ENCODE peak calls at places on chromosome 21, in nine cellular contexts. U is hepatocyte, Z is GM23338, K is OCI-LY7, Q is SK-N-SH, X is neural progenitor cell, H is GM23248, L is MM.1S, T is HCT116. P is an unnamed sample.

GRCh38 chr21:16942703-16943102 is 570.1 kb upstream of the CXADR start:
- DNase-seq in U (peak), Z (peak), K (no peak), Q (peak), X (peak), H (peak), L (peak), T (no peak), P (peak)

GRCh38 chr21:39561128-39561527 is 51.6 kb upstream of the B3GALT5 start:
- DNase-seq in U (peak), Z (no peak), K (no peak), Q (no peak), X (no peak), H (no peak), L (no peak), T (no peak), P (no peak)

GRCh38 chr21:46124926-46125845 is 27.3 kb downstream of the COL6A2 start:
- DNase-seq in U (no peak), Z (no peak), K (no peak), Q (peak), X (no peak), H (no peak), L (no peak), T (no peak), P (no peak)

GRCh38 chr21:32372755-32373154 is 20.1 kb downstream of the URB1 start:
- DNase-seq in U (no peak), Z (no peak), K (no peak), Q (no peak), X (no peak), H (no peak), L (no peak), T (no peak), P (no peak)

GRCh38 chr21:45322231-45322959 is 34.7 kb upstream of the POFUT2 start:
- DNase-seq in U (no peak), Z (no peak), K (no peak), Q (no peak), X (no peak), H (no peak), L (no peak), T (no peak), P (no peak)

GRCh38 chr21:38298833-38299232 is 42.0 kb downstream of the KCNJ15 start:
- DNase-seq in U (no peak), Z (no peak), K (no peak), Q (no peak), X (no peak), H (no peak), L (no peak), T (no peak), P (no peak)

GRCh38 chr21:16587671-16588379 is 858.0 kb downstream of the USP25 start:
- DNase-seq in U (peak), Z (peak), K (no peak), Q (peak), X (peak), H (peak), L (no peak), T (no peak), P (peak)

GRCh38 chr21:17139696-17140095 is 373.1 kb upstream of the CXADR start:
- DNase-seq in U (no peak), Z (no peak), K (no peak), Q (no peak), X (no peak), H (peak), L (peak), T (no peak), P (no peak)

GRCh38 chr21:26849428-26850115 is 4.4 kb upstream of the ADAMTS1 start:
- DNase-seq in U (peak), Z (peak), K (peak), Q (peak), X (peak), H (peak), L (peak), T (peak), P (peak)

DNA sequence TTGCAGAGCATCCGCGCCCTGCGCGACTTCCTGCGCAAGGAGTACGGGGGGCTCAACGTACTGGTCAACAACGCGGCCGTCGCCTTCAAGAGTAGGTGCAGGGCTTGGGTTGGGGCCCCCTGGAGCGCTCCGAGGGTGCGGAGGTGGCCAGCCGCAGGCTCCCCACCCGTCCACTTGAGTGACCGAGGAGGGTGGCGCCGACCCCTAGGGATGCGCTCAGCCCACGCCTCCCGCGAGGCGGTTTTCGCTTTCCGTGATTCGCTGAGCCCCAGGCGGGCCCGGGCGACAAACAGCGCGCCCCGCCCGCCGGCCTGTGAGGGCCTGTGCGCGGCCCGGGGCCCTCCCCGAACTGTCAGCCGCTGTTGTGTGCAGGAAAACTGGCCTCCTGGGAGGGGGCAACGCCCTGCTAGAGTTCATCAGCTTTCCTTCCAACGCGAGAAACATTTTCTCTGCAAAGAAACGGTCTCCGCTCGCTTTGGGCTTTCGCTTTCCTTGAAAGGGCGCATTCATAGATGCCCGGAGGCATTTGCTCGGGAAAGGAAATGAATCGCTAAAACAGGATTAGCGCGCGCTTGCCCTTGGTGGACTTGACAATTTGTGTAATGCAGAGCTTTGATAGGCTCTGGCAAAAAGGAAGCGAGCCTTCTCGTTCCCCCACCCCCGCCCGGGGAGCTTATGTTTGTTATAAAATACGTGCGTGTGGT is 664 bp downstream of the CBR3 start:
- DNase-seq in U (peak), Z (peak), K (peak), Q (peak), X (peak), H (peak), L (peak), T (no peak), P (peak)
- H2AFZ ChIP-seq in U (peak), Z (peak), K (no peak), Q (peak), X (peak), H (peak), L (peak), T (peak), P (peak)

GRCh38 chr21:37071561-37072238 is 1.2 kb downstream of the PIGP start:
- DNase-seq in U (peak), Z (peak), K (peak), Q (peak), X (peak), H (peak), L (no peak), T (no peak), P (peak)
- TF ChIP-seq EZH2phosphoT487 in U (no peak), Z (no peak), K (no peak), Q (no peak), X (no peak), H (no peak), L (no peak), T (no peak), P (no peak)

DNA sequence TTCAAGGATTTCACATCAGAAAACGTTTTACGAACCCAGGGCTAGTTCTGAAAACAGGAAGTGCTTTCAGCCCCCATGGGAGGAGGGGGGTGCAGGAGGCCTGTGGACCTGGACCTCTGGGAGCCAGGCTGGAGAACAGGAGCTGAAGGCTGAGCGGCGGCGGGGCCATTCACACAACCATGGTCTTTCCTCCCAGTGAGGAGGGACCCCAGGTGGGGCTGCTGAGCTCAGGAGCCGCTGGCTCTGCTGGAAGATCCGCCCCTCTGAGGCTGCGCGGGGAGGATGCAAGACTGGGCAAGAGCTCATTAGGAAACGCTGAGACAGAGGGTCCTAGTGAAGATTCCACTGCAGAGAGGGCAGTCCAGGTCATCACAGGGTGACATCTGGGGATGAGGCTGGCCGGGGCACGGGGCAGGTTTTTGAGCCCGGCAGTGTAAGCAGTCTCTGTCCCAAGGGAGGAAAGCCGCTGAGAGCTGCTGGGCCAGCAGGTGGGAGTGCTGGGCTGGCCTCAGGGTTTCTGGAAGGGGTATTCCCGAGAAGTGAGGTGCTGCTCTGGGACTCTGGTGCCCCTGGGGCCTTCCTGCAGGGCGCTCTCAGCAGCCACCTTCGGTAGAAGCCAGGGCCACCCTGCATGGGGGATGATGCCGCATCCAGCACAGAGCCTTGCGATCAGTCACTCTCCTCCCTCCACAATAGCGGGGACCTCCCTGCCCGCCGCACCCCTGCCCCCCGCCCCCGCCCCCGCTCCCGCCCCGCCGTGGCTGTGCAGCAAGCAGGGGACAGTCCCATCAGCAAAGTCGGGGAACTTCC is 7.5 kb downstream of the MX2 start:
- DNase-seq in U (peak), Z (peak), K (peak), Q (peak), X (peak), H (peak), L (no peak), T (no peak), P (no peak)
- H2AFZ ChIP-seq in U (peak), Z (peak), K (peak), Q (peak), X (peak), H (no peak), L (no peak), T (no peak), P (no peak)

DNA sequence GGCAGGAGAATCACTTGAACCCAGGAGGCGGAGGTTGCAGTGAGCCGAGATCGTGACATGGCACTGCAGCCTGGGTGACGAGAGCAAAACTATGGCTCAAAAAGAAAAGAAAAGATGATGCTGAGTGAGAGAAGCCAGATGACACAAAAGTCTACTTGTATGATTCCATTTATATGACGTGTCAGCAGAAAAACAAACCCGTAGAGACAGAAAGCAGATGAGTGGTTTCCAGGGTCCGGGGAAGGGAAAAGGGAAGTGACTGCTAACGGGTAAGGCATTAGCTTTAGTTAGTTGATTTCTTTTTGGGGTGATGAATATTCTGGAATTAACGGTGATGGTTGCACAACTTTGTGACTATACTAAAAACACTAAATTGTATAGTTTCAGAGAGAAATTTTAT is 24.6 kb upstream of the ATP5PO start:
- DNase-seq in U (peak), Z (no peak), K (no peak), Q (no peak), X (no peak), H (peak), L (no peak), T (no peak), P (no peak)
- TF ChIP-seq EZH2phosphoT487 in U (no peak), Z (no peak), K (no peak), Q (no peak), X (no peak), H (no peak), L (no peak), T (no peak), P (no peak)

DNA sequence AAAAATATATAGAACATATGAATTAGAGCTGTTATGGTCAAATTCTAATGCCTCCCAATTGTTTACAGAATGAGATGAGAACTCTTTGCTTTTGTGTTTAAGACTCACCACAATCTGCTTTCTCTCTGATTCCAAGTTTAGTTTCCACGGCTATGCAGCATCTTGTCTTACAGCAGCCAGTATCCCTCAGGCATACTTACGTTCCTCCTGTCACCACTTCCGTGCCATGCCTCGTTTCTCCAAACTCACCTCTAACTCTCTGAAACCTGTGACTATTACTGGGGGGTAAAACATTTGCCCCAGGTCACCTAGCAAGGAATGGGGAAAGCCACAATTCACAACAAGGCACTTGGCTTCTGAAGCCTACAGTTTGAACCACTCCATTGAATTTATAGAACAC is 192.8 kb upstream of the NRIP1 start:
- DNase-seq in U (no peak), Z (no peak), K (no peak), Q (no peak), X (no peak), H (no peak), L (no peak), T (no peak), P (no peak)
- H2AFZ ChIP-seq in U (no peak), Z (no peak), K (no peak), Q (no peak), X (peak), H (no peak), L (no peak), T (no peak), P (no peak)

GRCh38 chr21:28230559-28230958 is 762.1 kb downstream of the LTN1 start:
- DNase-seq in U (no peak), Z (no peak), K (no peak), Q (no peak), X (no peak), H (peak), L (no peak), T (no peak), P (peak)

GRCh38 chr21:28227881-28228623 is 764.6 kb downstream of the LTN1 start:
- DNase-seq in U (no peak), Z (no peak), K (no peak), Q (no peak), X (no peak), H (peak), L (no peak), T (no peak), P (peak)

GRCh38 chr21:28229811-28230210 is 762.9 kb downstream of the LTN1 start:
- DNase-seq in U (no peak), Z (no peak), K (no peak), Q (no peak), X (no peak), H (peak), L (no peak), T (no peak), P (peak)

GRCh38 chr21:28226563-28226962 is 766.1 kb downstream of the LTN1 start:
- DNase-seq in U (no peak), Z (no peak), K (no peak), Q (no peak), X (no peak), H (no peak), L (no peak), T (no peak), P (no peak)

DNA sequence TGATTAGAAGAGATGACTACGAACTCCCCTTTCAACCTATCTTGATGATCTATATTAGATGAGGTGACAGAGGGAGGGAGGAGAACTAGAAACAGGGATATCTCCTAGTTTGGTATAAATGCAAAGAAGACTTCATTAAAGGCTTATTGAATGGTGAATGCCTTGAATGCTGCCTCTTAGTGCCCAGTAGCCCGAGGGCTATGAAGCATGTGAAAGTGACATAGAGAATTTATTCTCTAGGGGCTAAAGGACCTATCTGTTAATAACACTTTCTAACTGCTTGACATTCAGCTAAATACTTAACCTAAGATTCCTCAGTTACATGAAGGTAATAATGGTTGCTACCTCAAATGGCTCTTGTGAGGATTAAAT is 764.1 kb downstream of the LTN1 start:
- DNase-seq in U (no peak), Z (no peak), K (no peak), Q (no peak), X (no peak), H (no peak), L (no peak), T (no peak), P (no peak)
- TF ChIP-seq EZH2phosphoT487 in U (no peak), Z (no peak), K (no peak), Q (no peak), X (no peak), H (no peak), L (no peak), T (no peak), P (no peak)

GRCh38 chr21:43814215-43815106 is 25.1 kb downstream of the RRP1 start:
- DNase-seq in U (no peak), Z (peak), K (no peak), Q (no peak), X (peak), H (peak), L (no peak), T (no peak), P (no peak)

GRCh38 chr21:43810505-43811261 is 21.3 kb downstream of the RRP1 start:
- DNase-seq in U (peak), Z (peak), K (peak), Q (peak), X (peak), H (peak), L (peak), T (peak), P (peak)

GRCh38 chr21:43811262-43812105 is 22.1 kb downstream of the RRP1 start:
- DNase-seq in U (no peak), Z (no peak), K (no peak), Q (no peak), X (no peak), H (no peak), L (no peak), T (no peak), P (no peak)

GRCh38 chr21:43812957-43813730 is 23.8 kb downstream of the RRP1 start:
- DNase-seq in U (no peak), Z (no peak), K (no peak), Q (no peak), X (no peak), H (no peak), L (no peak), T (no peak), P (no peak)

GRCh38 chr21:43812139-43812821 is 22.9 kb downstream of the RRP1 start:
- DNase-seq in U (no peak), Z (no peak), K (no peak), Q (no peak), X (no peak), H (no peak), L (no peak), T (no peak), P (no peak)
- H2AFZ ChIP-seq in U (no peak), Z (no peak), K (no peak), Q (no peak), X (no peak), H (no peak), L (no peak), T (no peak), P (no peak)

GRCh38 chr21:42652527-42653491 is 612 bp upstream of the PDE9A start:
- DNase-seq in U (peak), Z (peak), K (no peak), Q (peak), X (peak), H (peak), L (no peak), T (no peak), P (peak)

GRCh38 chr21:42653492-42654061 is at the start of gene PDE9A:
- DNase-seq in U (peak), Z (peak), K (peak), Q (peak), X (peak), H (peak), L (no peak), T (no peak), P (no peak)

GRCh38 chr21:42655797-42656770 is 2.7 kb downstream of the PDE9A start:
- DNase-seq in U (peak), Z (peak), K (peak), Q (no peak), X (peak), H (no peak), L (no peak), T (no peak), P (peak)

GRCh38 chr21:42654913-42655796 is 1.7 kb downstream of the PDE9A start:
- DNase-seq in U (no peak), Z (no peak), K (peak), Q (no peak), X (no peak), H (no peak), L (no peak), T (no peak), P (no peak)

DNA sequence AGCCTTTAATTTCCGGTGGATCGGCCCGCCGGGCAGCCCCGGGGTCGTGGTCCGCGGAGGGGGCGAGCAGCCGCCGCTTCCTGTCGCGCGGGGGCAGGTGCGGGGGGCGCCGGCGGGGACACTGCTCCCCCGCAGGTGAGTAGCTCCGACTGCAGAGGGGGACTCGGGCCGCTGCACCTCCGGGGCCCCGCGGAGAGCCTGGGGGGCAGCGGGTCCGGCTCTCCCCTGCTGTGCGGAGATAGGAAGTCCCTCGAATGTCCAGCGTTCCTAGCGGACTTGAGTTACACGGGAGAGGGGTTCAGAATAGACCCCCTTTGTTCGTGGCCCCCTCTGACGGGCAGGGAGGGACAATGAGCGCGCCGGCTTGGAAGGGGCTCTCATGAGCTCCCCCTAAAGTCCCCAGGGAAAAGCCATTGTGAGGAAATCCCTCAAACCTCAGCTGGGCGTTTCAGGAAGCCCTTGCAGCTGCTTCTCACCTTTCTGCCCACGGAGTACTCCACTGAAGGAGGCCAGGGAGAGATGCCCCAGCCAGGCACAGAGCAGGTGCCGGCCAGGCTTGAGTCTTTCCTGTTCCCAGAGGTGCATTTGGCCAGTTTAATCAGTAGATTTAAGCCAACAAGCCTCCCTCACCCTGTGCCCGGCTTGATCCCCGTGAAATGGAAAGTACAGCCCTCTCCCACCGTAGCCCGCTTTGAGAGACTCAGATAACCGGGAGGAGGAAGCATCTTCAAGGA is 925 bp downstream of the PDE9A start:
- DNase-seq in U (peak), Z (peak), K (peak), Q (peak), X (peak), H (no peak), L (no peak), T (no peak), P (no peak)
- TF ChIP-seq EZH2phosphoT487 in U (no peak), Z (no peak), K (no peak), Q (no peak), X (no peak), H (peak), L (peak), T (no peak), P (peak)

GRCh38 chr21:35738342-35738961 is 321.9 kb downstream of the SETD4 start:
- DNase-seq in U (peak), Z (no peak), K (no peak), Q (no peak), X (no peak), H (peak), L (no peak), T (no peak), P (peak)
- H2AFZ ChIP-seq in U (no peak), Z (no peak), K (no peak), Q (peak), X (no peak), H (peak), L (no peak), T (no peak), P (no peak)

P was measured in PC-3.